ENCODE peak calls at places on chromosome 20, in eight cellular contexts. One of them, this sample, is unnamed.

GRCh38 chr20:62452475-62453095 is 23.2 kb downstream of the GATA5 start:
- DNase-seq in activated T-helper 2 cell treated with anti-CD3 and anti-CD28 coated beads, Interferon-gamma antibody, Interleukin-2, Interleukin-4, amounts not matched to agents 10 μg/mL and 5 μg/mL and 100 μg/mL, durations not matched to agents 14 hours and 24 hours and 36 hours: no peak
- DNase-seq in AG08396: no peak
- DNase-seq in A172: no peak
- DNase-seq in brain microvascular endothelial cell: no peak
- DNase-seq in MM.1S: no peak
- DNase-seq in A549: no peak
- DNase-seq in HTR-8/SVneo: no peak
- DNase-seq in this sample: no peak

GRCh38 chr20:46647469-46647868 is 3.8 kb downstream of the SLC13A3 start:
- DNase-seq in brain microvascular endothelial cell: no peak
- DNase-seq in AG08396: no peak
- DNase-seq in HTR-8/SVneo: no peak
- DNase-seq in A172: no peak
- DNase-seq in MM.1S: no peak
- DNase-seq in A549: no peak
- DNase-seq in activated T-helper 2 cell treated with anti-CD3 and anti-CD28 coated beads, Interferon-gamma antibody, Interleukin-2, Interleukin-4, amounts not matched to agents 10 μg/mL and 5 μg/mL and 100 μg/mL, durations not matched to agents 14 hours and 24 hours and 36 hours: no peak
- DNase-seq in this sample: no peak

GRCh38 chr20:64057628-64058498 is 5.1 kb upstream of the TCEA2 start:
- DNase-seq in A172: peak
- DNase-seq in MM.1S: peak
- DNase-seq in brain microvascular endothelial cell: peak
- DNase-seq in activated T-helper 2 cell treated with anti-CD3 and anti-CD28 coated beads, Interferon-gamma antibody, Interleukin-2, Interleukin-4, amounts not matched to agents 10 μg/mL and 5 μg/mL and 100 μg/mL, durations not matched to agents 14 hours and 24 hours and 36 hours: peak
- DNase-seq in HTR-8/SVneo: peak
- DNase-seq in A549: peak
- DNase-seq in AG08396: peak
- DNase-seq in this sample: peak

GRCh38 chr20:4896971-4897497 is 104.3 kb downstream of the SLC23A2 start:
- DNase-seq in brain microvascular endothelial cell: no peak
- DNase-seq in MM.1S: peak
- DNase-seq in A549: no peak
- DNase-seq in AG08396: no peak
- DNase-seq in A172: peak
- DNase-seq in HTR-8/SVneo: no peak
- DNase-seq in activated T-helper 2 cell treated with anti-CD3 and anti-CD28 coated beads, Interferon-gamma antibody, Interleukin-2, Interleukin-4, amounts not matched to agents 10 μg/mL and 5 μg/mL and 100 μg/mL, durations not matched to agents 14 hours and 24 hours and 36 hours: no peak
- DNase-seq in this sample: no peak

GRCh38 chr20:59019217-59019616 is at the start of gene TUBB1:
- DNase-seq in AG08396: no peak
- DNase-seq in brain microvascular endothelial cell: no peak
- DNase-seq in A549: no peak
- DNase-seq in activated T-helper 2 cell treated with anti-CD3 and anti-CD28 coated beads, Interferon-gamma antibody, Interleukin-2, Interleukin-4, amounts not matched to agents 10 μg/mL and 5 μg/mL and 100 μg/mL, durations not matched to agents 14 hours and 24 hours and 36 hours: no peak
- DNase-seq in MM.1S: no peak
- DNase-seq in A172: no peak
- DNase-seq in HTR-8/SVneo: no peak
- DNase-seq in this sample: no peak

GRCh38 chr20:56924976-56925695 is 296.0 kb downstream of the TFAP2C start:
- DNase-seq in A549: peak
- DNase-seq in brain microvascular endothelial cell: no peak
- DNase-seq in A172: no peak
- DNase-seq in HTR-8/SVneo: no peak
- DNase-seq in activated T-helper 2 cell treated with anti-CD3 and anti-CD28 coated beads, Interferon-gamma antibody, Interleukin-2, Interleukin-4, amounts not matched to agents 10 μg/mL and 5 μg/mL and 100 μg/mL, durations not matched to agents 14 hours and 24 hours and 36 hours: no peak
- DNase-seq in MM.1S: no peak
- DNase-seq in AG08396: peak
- DNase-seq in this sample: peak

GRCh38 chr20:49785851-49786174 is 26.8 kb upstream of the SLC9A8 start:
- DNase-seq in HTR-8/SVneo: no peak
- DNase-seq in activated T-helper 2 cell treated with anti-CD3 and anti-CD28 coated beads, Interferon-gamma antibody, Interleukin-2, Interleukin-4, amounts not matched to agents 10 μg/mL and 5 μg/mL and 100 μg/mL, durations not matched to agents 14 hours and 24 hours and 36 hours: no peak
- DNase-seq in brain microvascular endothelial cell: no peak
- DNase-seq in MM.1S: peak
- DNase-seq in A172: no peak
- DNase-seq in A549: no peak
- DNase-seq in AG08396: no peak
- DNase-seq in this sample: no peak

GRCh38 chr20:61755971-61756421 is 309.7 kb downstream of the TAF4 start:
- DNase-seq in AG08396: no peak
- DNase-seq in A172: no peak
- DNase-seq in HTR-8/SVneo: no peak
- DNase-seq in brain microvascular endothelial cell: no peak
- DNase-seq in activated T-helper 2 cell treated with anti-CD3 and anti-CD28 coated beads, Interferon-gamma antibody, Interleukin-2, Interleukin-4, amounts not matched to agents 10 μg/mL and 5 μg/mL and 100 μg/mL, durations not matched to agents 14 hours and 24 hours and 36 hours: no peak
- DNase-seq in A549: no peak
- DNase-seq in MM.1S: no peak
- DNase-seq in this sample: no peak

GRCh38 chr20:47785900-47786762 is 850 bp upstream of the SULF2 start:
- DNase-seq in MM.1S: peak
- DNase-seq in A549: peak
- DNase-seq in activated T-helper 2 cell treated with anti-CD3 and anti-CD28 coated beads, Interferon-gamma antibody, Interleukin-2, Interleukin-4, amounts not matched to agents 10 μg/mL and 5 μg/mL and 100 μg/mL, durations not matched to agents 14 hours and 24 hours and 36 hours: no peak
- DNase-seq in AG08396: peak
- DNase-seq in brain microvascular endothelial cell: peak
- DNase-seq in A172: peak
- DNase-seq in HTR-8/SVneo: peak
- DNase-seq in this sample: peak